ENCODE peak calls at places on chromosome 3, in ten cellular contexts. O is iris pigment epithelial cell; A is fibroblast of pulmonary artery; L is nephron progenitor cell; J is stimulated activated CD8-positive, alpha-beta memory T cell treated with anti-CD3 and anti-CD28 coated beads, Interleukin-4, amount 100 ng/mL, for 1 hour; I is spleen; K is stimulated activated naive CD8-positive, alpha-beta T cell treated with anti-CD3 and anti-CD28 coated beads, Interleukin-15, Interleukin-2, amounts not matched to agents 100 U/mL and 50 U/mL, for 24 hours; P is RWPE1; W is left lung; Y is hepatic stellate cell. X is an unnamed sample.

GRCh38 chr3:87855626-87856025 is 203.2 kb downstream of the CGGBP1 start:
- DNase-seq in Y (peak), J (no peak), L (no peak), A (peak), I (no peak), W (no peak), P (no peak), O (peak), K (no peak), X (no peak)

GRCh38 chr3:61903931-61904657 is 342.7 kb downstream of the PTPRG start:
- DNase-seq in J (no peak), O (peak), Y (no peak), P (peak), K (no peak), A (peak), I (no peak), W (no peak), L (peak), X (no peak)

GRCh38 chr3:164498917-164499316 is 579.4 kb downstream of the SI start:
- DNase-seq in A (no peak), W (no peak), P (no peak), I (no peak), L (no peak), J (no peak), K (no peak), Y (no peak), O (no peak), X (no peak)

GRCh38 chr3:67104388-67104787 is 106.3 kb downstream of the KBTBD8 start:
- DNase-seq in A (no peak), W (no peak), Y (no peak), J (no peak), L (no peak), P (no peak), I (no peak), O (no peak), K (no peak), X (no peak)

GRCh38 chr3:155024006-155024638 is 56.0 kb upstream of the MME start:
- DNase-seq in P (no peak), Y (peak), A (peak), K (no peak), I (no peak), L (no peak), O (peak), W (no peak), J (no peak), X (no peak)

GRCh38 chr3:177830411-177830849 is 633.1 kb upstream of the TBL1XR1 start:
- DNase-seq in I (no peak), K (no peak), L (no peak), O (peak), Y (no peak), A (peak), J (no peak), W (no peak), P (peak), X (no peak)

GRCh38 chr3:58471025-58471887 is 20.6 kb upstream of the KCTD6 start:
- DNase-seq in L (peak), Y (peak), I (no peak), A (peak), J (peak), W (no peak), P (peak), K (peak), O (peak), X (no peak)

GRCh38 chr3:190005343-190006113 is 115.2 kb downstream of the P3H2 start:
- DNase-seq in A (no peak), K (no peak), Y (no peak), W (no peak), L (no peak), P (no peak), I (no peak), O (peak), J (no peak), X (no peak)

GRCh38 chr3:127087441-127087840 is 104.5 kb downstream of the PLXNA1 start:
- DNase-seq in W (peak), O (no peak), L (no peak), K (no peak), P (no peak), J (no peak), A (no peak), I (peak), Y (no peak), X (no peak)

GRCh38 chr3:143601738-143602480 is 246.4 kb downstream of the SLC9A9 start:
- DNase-seq in I (no peak), J (no peak), K (no peak), Y (no peak), A (peak), L (no peak), P (peak), W (no peak), O (peak), X (no peak)

GRCh38 chr3:17686613-17687012 is 55.8 kb downstream of the TBC1D5 start:
- DNase-seq in P (no peak), I (no peak), O (peak), L (no peak), J (no peak), K (no peak), Y (no peak), W (no peak), A (peak), X (no peak)

GRCh38 chr3:42515391-42515916 is 13.0 kb downstream of the VIPR1 start:
- DNase-seq in A (no peak), K (no peak), Y (no peak), O (no peak), P (peak), I (peak), W (no peak), J (no peak), L (no peak), X (no peak)

GRCh38 chr3:120457827-120458226 is 7.0 kb upstream of the FSTL1 start:
- DNase-seq in P (no peak), A (no peak), K (no peak), L (no peak), W (no peak), J (no peak), I (no peak), O (no peak), Y (no peak), X (no peak)

GRCh38 chr3:98770261-98771039 is 7.3 kb downstream of the ST3GAL6 start:
- DNase-seq in J (no peak), W (peak), K (no peak), L (no peak), Y (no peak), I (peak), A (no peak), P (no peak), O (no peak), X (no peak)

GRCh38 chr3:36868614-36869436 is 76.0 kb downstream of the TRANK1 start:
- DNase-seq in P (peak), O (peak), J (peak), Y (peak), L (peak), K (peak), I (no peak), W (no peak), A (peak), X (peak)

GRCh38 chr3:124322966-124323365 is 331.0 kb upstream of the ROPN1 start:
- DNase-seq in J (no peak), I (no peak), P (no peak), L (no peak), Y (no peak), K (no peak), A (no peak), W (no peak), O (peak), X (no peak)

GRCh38 chr3:197463279-197463678 is 92.5 kb downstream of the BDH1 start:
- DNase-seq in O (peak), K (no peak), J (no peak), A (peak), I (no peak), Y (no peak), W (no peak), L (no peak), P (no peak), X (no peak)

GRCh38 chr3:37050242-37050641 is 56.9 kb downstream of the MLH1 start:
- DNase-seq in Y (no peak), O (no peak), I (no peak), P (no peak), K (no peak), A (no peak), J (no peak), L (no peak), W (no peak), X (no peak)

GRCh38 chr3:149618151-149619123 is 39.4 kb downstream of the WWTR1 start:
- DNase-seq in O (peak), P (peak), J (no peak), I (no peak), W (no peak), Y (no peak), L (no peak), A (peak), K (no peak), X (no peak)

GRCh38 chr3:50655009-50655830 is 19.5 kb upstream of the DOCK3 start:
- DNase-seq in K (peak), Y (no peak), I (peak), J (no peak), L (no peak), P (no peak), A (peak), O (peak), W (no peak), X (no peak)

GRCh38 chr3:45567730-45568172 is 26.8 kb upstream of the LIMD1 start:
- DNase-seq in W (no peak), K (peak), L (no peak), Y (no peak), O (no peak), J (no peak), P (no peak), I (no peak), A (no peak), X (no peak)